ENCODE peak calls at places on chromosomes 11 and 22, in nine cellular contexts. B is AG10803; G is CD8-positive, alpha-beta T cell; N is Calu3; V is mesothelial cell of epicardium; H is brain microvascular endothelial cell; J is psoas muscle; P is endothelial cell of umbilical vein; K is heart left ventricle. X is an unnamed sample.

GRCh38 chr11:132824642-132825041 is 707.7 kb downstream of the OPCML start:
- DNase-seq in B (no peak), G (no peak), N (no peak), V (no peak), H (no peak), J (no peak), P (no peak), K (no peak), X (no peak)

GRCh38 chr11:26950260-26950719 is 43.6 kb upstream of the FIBIN start:
- DNase-seq in B (peak; percentile 92), G (no peak), N (no peak), V (no peak), H (peak; percentile 90), J (peak; percentile 40), P (no peak), K (no peak), X (no peak)

GRCh38 chr11:44813401-44813800 is 86.6 kb downstream of the TSPAN18 start:
- DNase-seq in B (no peak), G (no peak), N (no peak), V (no peak), H (no peak), J (no peak), P (no peak), K (peak; percentile 78), X (no peak)

GRCh38 chr22:24506802-24507438 is 11.8 kb downstream of the UPB1 start:
- DNase-seq in B (peak; percentile 35), G (no peak), N (peak; percentile 13), V (no peak), H (no peak), J (no peak), P (peak; percentile 52), K (no peak), X (no peak)

GRCh38 chr22:33450756-33451155 is 392.6 kb upstream of the SYN3 start:
- DNase-seq in B (no peak), G (no peak), N (no peak), V (no peak), H (no peak), J (no peak), P (no peak), K (no peak), X (no peak)

GRCh38 chr22:36329217-36330078 is 58.3 kb downstream of the MYH9 start:
- DNase-seq in B (peak; percentile 97), G (peak; percentile 72), N (peak; percentile 84), V (peak; percentile 66), H (peak; percentile 92), J (no peak), P (peak; percentile 95), K (peak; percentile 67), X (peak; percentile 40)

GRCh38 chr22:36790648-36791047 is 14.7 kb upstream of the IFT27 start:
- DNase-seq in B (no peak), G (no peak), N (no peak), V (no peak), H (no peak), J (no peak), P (no peak), K (no peak), X (peak; percentile 20)

GRCh38 chr11:6468712-6469495 is 4.8 kb downstream of the TRIM3 start:
- DNase-seq in B (peak; percentile 51), G (no peak), N (no peak), V (peak; percentile 84), H (peak; percentile 92), J (peak; percentile 92), P (peak; percentile 97), K (peak; percentile 91), X (no peak)

GRCh38 chr11:62195945-62196344 is 5.9 kb downstream of the SCGB1D1 start:
- DNase-seq in B (no peak), G (no peak), N (no peak), V (no peak), H (no peak), J (no peak), P (no peak), K (no peak), X (no peak)

GRCh38 chr11:10918698-10919097 is 60.8 kb upstream of the ZBED5 start:
- DNase-seq in B (no peak), G (no peak), N (no peak), V (no peak), H (no peak), J (no peak), P (no peak), K (no peak), X (no peak)

GRCh38 chr11:94823127-94823732 is 55.1 kb downstream of the AMOTL1 start:
- DNase-seq in B (no peak), G (no peak), N (no peak), V (no peak), H (no peak), J (no peak), P (no peak), K (no peak), X (no peak)

GRCh38 chr11:9982127-9982795 is 311.8 kb downstream of the SBF2 start:
- DNase-seq in B (peak; percentile 51), G (no peak), N (no peak), V (no peak), H (peak; percentile 42), J (no peak), P (peak; percentile 79), K (no peak), X (no peak)

GRCh38 chr22:37951305-37951704 is 2.1 kb downstream of the C22orf23 start:
- DNase-seq in B (no peak), G (no peak), N (no peak), V (no peak), H (no peak), J (no peak), P (no peak), K (no peak), X (no peak)

GRCh38 chr11:1358286-1358685 is 31.4 kb upstream of the BRSK2 start:
- DNase-seq in B (peak; percentile 17), G (no peak), N (no peak), V (no peak), H (no peak), J (peak; percentile 56), P (no peak), K (no peak), X (no peak)

GRCh38 chr11:39078465-39078864 is 2381.0 kb downstream of the LRRC4C start:
- DNase-seq in B (no peak), G (no peak), N (no peak), V (no peak), H (no peak), J (no peak), P (no peak), K (no peak), X (no peak)

GRCh38 chr11:118437046-118437735 is 899 bp downstream of the KMT2A start:
- DNase-seq in B (peak; percentile 34), G (no peak), N (peak; percentile 15), V (peak; percentile 21), H (no peak), J (peak; percentile 57), P (peak; percentile 34), K (peak; percentile 44), X (peak; percentile 29)

GRCh38 chr11:32899423-32899822 is 6.8 kb downstream of the QSER1 start:
- DNase-seq in B (no peak), G (no peak), N (no peak), V (no peak), H (no peak), J (no peak), P (no peak), K (no peak), X (no peak)

GRCh38 chr11:32905028-32905667 is 12.5 kb downstream of the QSER1 start:
- DNase-seq in B (peak; percentile 4), G (no peak), N (no peak), V (no peak), H (no peak), J (no peak), P (no peak), K (no peak), X (no peak)

GRCh38 chr11:32897103-32897502 is 4.5 kb downstream of the QSER1 start:
- DNase-seq in B (no peak), G (no peak), N (no peak), V (no peak), H (no peak), J (no peak), P (no peak), K (no peak), X (no peak)

DNA sequence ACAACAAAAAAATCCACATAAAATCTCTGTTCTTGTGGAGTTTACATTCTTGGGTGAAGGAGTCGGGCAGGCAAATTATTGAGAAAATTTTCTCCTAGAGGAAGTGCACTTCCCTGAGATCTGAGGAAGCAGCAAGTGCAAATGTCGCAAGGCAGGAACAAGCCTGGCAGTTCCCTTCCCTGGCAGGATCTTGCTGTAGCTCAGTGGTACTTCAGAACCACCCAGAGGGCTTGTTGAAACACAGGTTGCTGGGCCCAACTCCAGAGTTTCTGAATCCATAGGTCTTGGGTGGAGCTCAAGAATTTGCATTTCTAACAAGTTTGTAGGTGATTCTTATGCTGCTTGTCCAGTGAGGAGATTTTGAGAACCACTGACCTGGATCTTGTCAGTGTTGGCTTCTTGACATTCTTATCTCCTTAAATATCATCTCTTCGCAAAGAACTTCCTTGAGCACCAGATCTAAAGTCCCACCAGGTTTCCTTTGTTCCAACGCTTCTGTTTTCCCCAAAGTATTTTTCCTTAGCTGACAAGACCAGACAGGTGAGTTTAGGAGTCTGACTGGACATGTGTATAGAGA is 9.6 kb downstream of the QSER1 start:
- DNase-seq in B (no peak), G (no peak), N (no peak), V (no peak), H (no peak), J (no peak), P (no peak), K (no peak), X (no peak)
- TF ChIP-seq CTCF in B (no peak), G (no peak), N (no peak), V (no peak), H (no peak), J (no peak), P (no peak), K (no peak), X (no peak)

GRCh38 chr11:110249066-110249465 is 47.3 kb downstream of the RDX start:
- DNase-seq in B (peak; percentile 4), G (no peak), N (no peak), V (no peak), H (no peak), J (no peak), P (no peak), K (no peak), X (no peak)
- TF ChIP-seq CTCF in B (peak; percentile 36), G (peak; percentile 15), N (no peak), V (no peak), H (peak; percentile 22), J (peak; percentile 6), P (no peak), K (peak; percentile 17), X (no peak)

GRCh38 chr11:18853086-18853720 is 61.6 kb upstream of the PTPN5 start:
- DNase-seq in B (peak; percentile 22), G (no peak), N (peak; percentile 24), V (no peak), H (peak; percentile 10), J (no peak), P (peak; percentile 17), K (no peak), X (no peak)
- TF ChIP-seq CTCF in B (peak; percentile 47), G (no peak), N (peak; percentile 53), V (peak; percentile 24), H (peak; percentile 59), J (no peak), P (peak; percentile 23), K (no peak), X (no peak)

DNA sequence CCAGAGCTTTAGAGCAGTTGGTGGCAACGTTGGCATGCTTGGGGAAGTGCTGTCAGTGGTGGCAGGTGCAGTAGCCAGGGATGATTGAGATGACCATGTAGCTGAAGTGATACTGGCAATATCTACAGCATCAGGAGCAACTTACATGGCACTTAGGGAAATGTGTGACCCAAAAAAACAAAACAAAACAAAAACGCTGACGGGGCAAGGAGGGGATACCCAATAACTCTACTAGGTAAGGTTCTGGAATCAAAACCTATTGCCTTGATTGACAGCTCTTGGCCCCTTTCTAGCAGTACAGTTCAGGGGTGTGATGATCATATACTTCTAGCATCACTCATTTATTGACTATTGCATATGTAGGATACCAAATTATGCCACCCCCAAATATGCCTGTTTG is 312.6 kb downstream of the AASDHPPT start:
- DNase-seq in B (no peak), G (no peak), N (no peak), V (no peak), H (no peak), J (no peak), P (no peak), K (no peak), X (no peak)
- TF ChIP-seq CTCF in B (no peak), G (no peak), N (no peak), V (no peak), H (no peak), J (no peak), P (no peak), K (no peak), X (no peak)